ENCODE peak calls at places on chromosomes 12 and 14, in seven cellular contexts. N, Y, H, D, G, L and V are unnamed samples.

GRCh38 chr14:83425138-83425537 is 1891.5 kb upstream of the SEL1L start:
- DNase-seq in N (no peak), Y (no peak), H (no peak), D (no peak), G (no peak), L (peak), V (no peak)

GRCh38 chr14:95619785-95620417 is 66.3 kb upstream of the TCL1B start:
- DNase-seq in N (no peak), Y (no peak), H (no peak), D (no peak), G (no peak), L (no peak), V (no peak)

GRCh38 chr12:76337583-76337982 is 10.6 kb downstream of the BBS10 start:
- DNase-seq in N (no peak), Y (no peak), H (no peak), D (no peak), G (no peak), L (peak), V (no peak)

GRCh38 chr12:42128888-42129287 is 15.8 kb downstream of the GXYLT1 start:
- DNase-seq in N (no peak), Y (no peak), H (no peak), D (no peak), G (no peak), L (no peak), V (no peak)

GRCh38 chr12:107884769-107885694 is 110.5 kb downstream of the ASCL4 start:
- DNase-seq in N (peak), Y (peak), H (peak), D (peak), G (peak), L (peak), V (peak)

GRCh38 chr12:19915392-19916192 is 452.7 kb upstream of the PDE3A start:
- DNase-seq in N (no peak), Y (no peak), H (peak), D (no peak), G (no peak), L (peak), V (peak)

GRCh38 chr14:92039720-92040430 is at the start of gene TRIP11:
- DNase-seq in N (peak), Y (peak), H (peak), D (peak), G (peak), L (peak), V (peak)

GRCh38 chr12:1972856-1973317 is 31.4 kb downstream of the DCP1B start:
- DNase-seq in N (no peak), Y (no peak), H (no peak), D (no peak), G (no peak), L (peak), V (no peak)

GRCh38 chr14:36856095-36856878 is 194.6 kb downstream of the PAX9 start:
- DNase-seq in N (no peak), Y (no peak), H (no peak), D (no peak), G (no peak), L (no peak), V (no peak)

GRCh38 chr12:8011331-8011730 is 21.2 kb upstream of the FOXJ2 start:
- DNase-seq in N (no peak), Y (no peak), H (no peak), D (no peak), G (no peak), L (peak), V (no peak)